ENCODE peak calls at places on chromosomes 13 and 19, in eight cellular contexts. I, H, G, L, R, F, K and D are unnamed samples.

GRCh38 chr19:34365463-34366401 is 736 bp downstream of the GPI start:
- DNase-seq in R (peak), L (no peak), K (peak), F (no peak), G (peak), I (peak), H (no peak), D (no peak)

GRCh38 chr13:99215466-99215865 is 14.8 kb downstream of the UBAC2 start:
- DNase-seq in F (peak), H (no peak), K (no peak), L (peak), G (no peak), R (no peak), I (no peak), D (no peak)

GRCh38 chr19:55041627-55042343 is 3.7 kb upstream of the GP6 start:
- DNase-seq in R (no peak), K (no peak), H (no peak), L (no peak), F (no peak), G (no peak), I (no peak), D (no peak)

GRCh38 chr19:58581227-58582141 is 8.3 kb upstream of the MZF1 start:
- DNase-seq in H (peak), R (peak), K (peak), F (peak), G (peak), I (peak), L (peak), D (no peak)

GRCh38 chr19:19817357-19817756 is 4.2 kb downstream of the ZNF506 start:
- DNase-seq in F (peak), K (no peak), R (no peak), L (peak), I (no peak), G (no peak), H (no peak), D (no peak)

GRCh38 chr13:50030315-50030714 is 15.1 kb downstream of the KCNRG start:
- DNase-seq in L (no peak), G (peak), H (no peak), F (no peak), R (no peak), I (no peak), K (no peak), D (no peak)

GRCh38 chr13:42807866-42808265 is 26.5 kb downstream of the FAM216B start:
- DNase-seq in G (no peak), L (no peak), H (no peak), R (no peak), K (peak), I (no peak), F (no peak), D (peak)

GRCh38 chr19:50252111-50252886 is 48.9 kb downstream of the MYH14 start:
- DNase-seq in R (no peak), L (peak), F (peak), K (peak), G (peak), H (peak), I (no peak), D (no peak)

GRCh38 chr19:10888421-10888866 is 17.1 kb downstream of the CARM1 start:
- DNase-seq in I (no peak), H (no peak), L (no peak), G (peak), R (no peak), K (no peak), F (no peak), D (no peak)

GRCh38 chr13:70171151-70171550 is 62.9 kb upstream of the KLHL1 start:
- DNase-seq in R (no peak), H (no peak), L (no peak), G (no peak), F (no peak), I (no peak), K (peak), D (no peak)

GRCh38 chr13:87677334-87678234 is 6.4 kb downstream of the SLITRK5 start:
- DNase-seq in I (peak), F (no peak), L (peak), G (peak), R (no peak), K (peak), H (no peak), D (no peak)

GRCh38 chr19:58154679-58155648 is 4.4 kb upstream of the ZNF329 start:
- DNase-seq in H (peak), R (peak), K (peak), L (peak), I (peak), F (peak), G (peak), D (peak)

GRCh38 chr19:30074741-30075460 is 132.9 kb downstream of the URI1 start:
- DNase-seq in K (no peak), F (no peak), H (no peak), G (no peak), L (no peak), R (no peak), I (no peak), D (no peak)

GRCh38 chr13:24214528-24214927 is 54.0 kb downstream of the SPATA13 start:
- DNase-seq in F (no peak), G (no peak), I (no peak), K (no peak), L (no peak), R (no peak), H (no peak), D (no peak)

GRCh38 chr19:16496613-16496983 is 404 bp downstream of the C19orf44 start:
- DNase-seq in K (peak), H (no peak), R (no peak), I (no peak), L (no peak), F (no peak), G (peak), D (peak)